ENCODE peak calls at places on chromosomes 13 and 19, in six cellular contexts. F, Y, N, A, K and M are unnamed samples.

GRCh38 chr19:9528757-9529336 is 9.6 kb downstream of the ZNF426 start:
- DNase-seq in Y (no peak), N (no peak), K (no peak), F (no peak), A (peak), M (peak)

GRCh38 chr13:110610955-110611595 is 4.3 kb upstream of the NAXD start:
- DNase-seq in A (no peak), Y (no peak), F (no peak), N (no peak), K (no peak), M (no peak)

GRCh38 chr19:15194938-15195337 is 5.9 kb downstream of the NOTCH3 start:
- DNase-seq in A (peak), Y (no peak), N (peak), F (no peak), K (peak), M (no peak)

GRCh38 chr19:51166846-51167490 is 24.9 kb downstream of the SIGLEC7 start:
- DNase-seq in F (no peak), K (no peak), Y (no peak), A (no peak), N (no peak), M (no peak)

GRCh38 chr13:37797606-37798005 is 72.0 kb downstream of the TRPC4 start:
- DNase-seq in F (no peak), K (no peak), N (no peak), Y (no peak), A (peak), M (no peak)

GRCh38 chr13:110444226-110444653 is 117.3 kb downstream of the RAB20 start:
- DNase-seq in A (peak), N (no peak), F (no peak), K (peak), Y (no peak), M (peak)

GRCh38 chr19:1663854-1664253 is 11.4 kb upstream of the TCF3 start:
- DNase-seq in K (no peak), A (no peak), Y (no peak), N (no peak), F (no peak), M (no peak)

GRCh38 chr13:47794963-47795362 is 206.1 kb downstream of the SUCLA2 start:
- DNase-seq in N (no peak), F (no peak), K (no peak), A (peak), Y (no peak), M (peak)

GRCh38 chr19:47598407-47599349 is 10.3 kb upstream of the BICRA start:
- DNase-seq in F (peak), A (peak), K (peak), N (peak), Y (peak), M (peak)

GRCh38 chr13:48808689-48809088 is 155.0 kb downstream of the CYSLTR2 start:
- DNase-seq in N (no peak), Y (no peak), A (peak), K (peak), F (no peak), M (no peak)

GRCh38 chr13:52395704-52396103 is 10.3 kb downstream of the THSD1 start:
- DNase-seq in Y (no peak), N (no peak), A (no peak), K (no peak), F (peak), M (no peak)

GRCh38 chr13:100045355-100045754 is 43.5 kb upstream of the PCCA start:
- DNase-seq in A (no peak), N (no peak), F (no peak), Y (no peak), K (no peak), M (no peak)

GRCh38 chr13:67045357-67045756 is 184.8 kb downstream of the PCDH9 start:
- DNase-seq in K (no peak), A (no peak), F (no peak), Y (no peak), N (no peak), M (no peak)

GRCh38 chr13:35086667-35087066 is 144.6 kb downstream of the NBEA start:
- DNase-seq in A (no peak), N (no peak), Y (no peak), F (no peak), K (no peak), M (peak)

DNA sequence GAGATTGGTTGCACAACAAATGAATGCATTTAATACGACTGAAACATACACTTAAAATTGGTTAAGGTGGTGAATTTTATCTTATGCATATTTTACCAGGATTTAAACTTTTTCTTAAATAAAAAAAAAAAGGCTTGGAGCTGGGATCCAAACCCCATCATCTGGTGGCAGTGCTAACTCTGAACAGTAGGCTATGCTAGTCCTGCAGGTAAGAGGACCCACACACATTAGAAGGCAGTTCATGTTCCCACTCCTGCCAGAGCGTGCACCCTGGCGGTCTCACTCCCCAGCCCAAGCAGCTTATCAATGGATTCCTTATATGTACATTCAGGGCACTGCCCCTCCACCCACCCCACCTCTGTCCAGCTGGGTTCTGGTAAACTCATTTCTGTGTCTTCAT is 31.3 kb upstream of the CEBPA start:
- DNase-seq in F (no peak), A (no peak), K (no peak), N (no peak), Y (no peak), M (peak)
- TF ChIP-seq CTCF in F (no peak), A (no peak), K (no peak), N (no peak), Y (no peak), M (no peak)

GRCh38 chr13:42495751-42496150 is 78.2 kb upstream of the TNFSF11 start:
- DNase-seq in K (no peak), Y (no peak), F (no peak), A (no peak), N (no peak), M (no peak)

GRCh38 chr13:42497798-42498197 is 76.2 kb upstream of the TNFSF11 start:
- DNase-seq in Y (no peak), N (no peak), F (no peak), A (peak), K (peak), M (peak)

GRCh38 chr13:42495256-42495655 is 78.7 kb upstream of the TNFSF11 start:
- DNase-seq in A (peak), N (no peak), F (no peak), Y (no peak), K (no peak), M (no peak)

GRCh38 chr13:42494157-42494556 is 79.8 kb upstream of the TNFSF11 start:
- DNase-seq in F (no peak), N (no peak), K (no peak), A (no peak), Y (no peak), M (no peak)

GRCh38 chr13:42498521-42498920 is 75.4 kb upstream of the TNFSF11 start:
- DNase-seq in N (no peak), A (no peak), K (no peak), Y (no peak), F (no peak), M (no peak)
- TF ChIP-seq CTCF in N (no peak), A (peak), K (no peak), Y (no peak), F (no peak), M (no peak)

GRCh38 chr13:86710013-86710412 is 910.8 kb upstream of the SLITRK6 start:
- DNase-seq in F (no peak), K (no peak), N (no peak), Y (no peak), A (no peak), M (no peak)

DNA sequence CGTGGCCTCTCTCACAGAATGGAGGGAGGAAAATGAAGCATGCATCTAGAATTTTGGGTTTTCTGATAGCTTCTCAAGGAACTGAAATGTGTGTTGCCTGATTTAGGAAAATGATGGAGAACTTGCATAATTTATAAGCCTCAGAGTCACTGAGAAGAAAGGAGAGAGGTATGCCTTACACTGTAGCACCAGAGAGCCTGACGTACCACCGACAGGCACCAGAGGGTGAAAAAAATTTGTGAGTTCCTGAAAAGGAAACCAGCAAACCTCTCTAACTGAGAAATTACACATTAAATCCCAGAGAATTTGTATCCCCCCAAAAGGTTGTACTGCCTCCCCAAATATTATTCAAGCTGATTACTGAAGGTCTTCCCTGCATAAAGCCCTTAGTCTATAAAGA is 915.3 kb upstream of the SLITRK6 start:
- DNase-seq in K (no peak), Y (no peak), N (no peak), A (no peak), F (no peak), M (no peak)
- TF ChIP-seq CTCF in K (no peak), Y (no peak), N (no peak), A (no peak), F (no peak), M (no peak)

GRCh38 chr19:45103625-45104319 is 10.8 kb downstream of the PPP1R37 start:
- DNase-seq in K (no peak), F (no peak), N (peak), Y (no peak), A (no peak), M (no peak)
- TF ChIP-seq CTCF in K (no peak), F (no peak), N (no peak), Y (no peak), A (peak), M (no peak)

DNA sequence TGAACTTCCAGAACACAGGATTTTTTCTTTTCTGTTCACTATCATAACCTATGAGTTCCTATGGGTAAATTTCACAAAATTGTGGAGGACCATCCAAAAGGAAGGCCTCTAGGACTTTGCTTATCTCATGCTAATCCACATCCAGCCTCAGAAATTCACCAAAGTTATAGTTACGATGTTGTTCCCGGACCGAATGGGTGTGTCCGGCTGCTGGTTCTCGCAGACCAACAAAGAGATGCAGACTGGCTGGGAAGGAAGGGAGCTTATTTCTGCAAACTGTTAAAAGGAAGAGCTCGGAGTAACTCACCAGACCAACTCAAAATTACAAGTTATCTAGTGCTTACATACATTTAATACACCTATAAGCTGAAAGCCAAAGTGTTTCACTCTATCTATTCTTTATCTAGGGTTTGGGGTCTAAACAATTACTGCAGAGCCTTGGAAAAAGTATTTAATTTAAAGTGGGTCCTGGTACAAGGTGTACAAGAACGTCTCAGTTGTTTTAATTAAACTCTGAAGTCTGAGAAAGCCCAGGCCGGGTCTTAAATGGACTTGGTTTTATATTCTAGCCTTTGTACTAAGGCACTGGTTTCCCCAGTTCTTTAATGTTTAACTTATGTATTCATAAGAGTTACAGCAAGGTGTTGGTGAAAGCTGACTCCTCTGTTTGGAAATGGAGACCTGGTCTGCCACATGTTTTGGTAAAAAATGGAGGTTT is 883.0 kb upstream of the SPRY2 start:
- DNase-seq in A (no peak), Y (no peak), F (no peak), K (no peak), N (no peak), M (no peak)
- TF ChIP-seq CTCF in A (no peak), Y (no peak), F (no peak), K (no peak), N (no peak), M (no peak)